ENCODE peak calls at places on chromosomes 6 and 20, in six cellular contexts. M is NCI-H1048, T is SW 1271, B is GM03348, N is LoVo, Y is psoas muscle. G is an unnamed sample.

GRCh38 chr6:33620584-33621395 is at the start of gene ITPR3:
- DNase-seq in M (peak; percentile 36), T (peak; percentile 63), B (peak; percentile 88), N (peak; percentile 76), Y (peak; percentile 81), G (peak; percentile 26)

GRCh38 chr20:53805895-53806384 is 212.3 kb upstream of the ZNF217 start:
- DNase-seq in M (no peak), T (peak; percentile 89), B (peak; percentile 68), N (peak; percentile 89), Y (no peak), G (no peak)

GRCh38 chr20:55166063-55166462 is 690.7 kb downstream of the DOK5 start:
- DNase-seq in M (no peak), T (no peak), B (no peak), N (no peak), Y (no peak), G (no peak)

GRCh38 chr6:150184850-150185480 is 42.1 kb downstream of the PPP1R14C start:
- DNase-seq in M (no peak), T (no peak), B (no peak), N (no peak), Y (no peak), G (no peak)

GRCh38 chr6:41940759-41941279 is 789 bp downstream of the CCND3 start:
- DNase-seq in M (no peak), T (no peak), B (peak; percentile 64), N (no peak), Y (peak; percentile 70), G (peak; percentile 66)

GRCh38 chr6:157314705-157315321 is 8.5 kb downstream of the TMEM242 start:
- DNase-seq in M (no peak), T (no peak), B (peak; percentile 79), N (peak; percentile 63), Y (no peak), G (no peak)

GRCh38 chr6:148461247-148461646 is 118.6 kb downstream of the SASH1 start:
- DNase-seq in M (no peak), T (no peak), B (no peak), N (no peak), Y (no peak), G (no peak)

GRCh38 chr6:100573169-100573568 is 108.4 kb upstream of the SIM1 start:
- DNase-seq in M (no peak), T (peak; percentile 5), B (peak; percentile 34), N (no peak), Y (no peak), G (no peak)

GRCh38 chr6:33199687-33200233 is 705 bp downstream of the RXRB start:
- DNase-seq in M (peak; percentile 43), T (peak; percentile 82), B (peak; percentile 88), N (peak; percentile 82), Y (peak; percentile 89), G (peak; percentile 69)

GRCh38 chr6:44084231-44085014 is 42.8 kb downstream of the MRPL14 start:
- DNase-seq in M (no peak), T (no peak), B (no peak), N (no peak), Y (peak; percentile 80), G (no peak)

GRCh38 chr20:1302578-1303541 is 26.1 kb downstream of the SDCBP2 start:
- DNase-seq in M (no peak), T (peak; percentile 33), B (no peak), N (no peak), Y (peak; percentile 24), G (no peak)

GRCh38 chr6:40276176-40276575 is 311.0 kb downstream of the LRFN2 start:
- DNase-seq in M (no peak), T (no peak), B (no peak), N (no peak), Y (no peak), G (no peak)

GRCh38 chr6:170187669-170188566 is 103.0 kb downstream of the DLL1 start:
- DNase-seq in M (no peak), T (no peak), B (no peak), N (no peak), Y (no peak), G (no peak)

GRCh38 chr6:88263591-88263990 is 97.4 kb upstream of the CNR1 start:
- DNase-seq in M (no peak), T (no peak), B (no peak), N (no peak), Y (no peak), G (no peak)

GRCh38 chr6:132445201-132445951 is 44.1 kb upstream of the MOXD1 start:
- DNase-seq in M (no peak), T (peak; percentile 8), B (peak; percentile 70), N (no peak), Y (no peak), G (no peak)

GRCh38 chr20:62120990-62121775 is 1.1 kb upstream of the LSM14B start:
- DNase-seq in M (no peak), T (peak; percentile 80), B (no peak), N (no peak), Y (peak; percentile 76), G (no peak)

GRCh38 chr6:44234101-44235090 is 11.0 kb downstream of the SLC29A1 start:
- DNase-seq in M (no peak), T (peak; percentile 71), B (peak; percentile 90), N (no peak), Y (peak; percentile 96), G (peak; percentile 90)

GRCh38 chr6:81820422-81820821 is 67.9 kb upstream of the TENT5A start:
- DNase-seq in M (no peak), T (no peak), B (no peak), N (no peak), Y (no peak), G (no peak)

GRCh38 chr6:161949531-161949930 is 675.7 kb upstream of the AGPAT4 start:
- DNase-seq in M (no peak), T (no peak), B (no peak), N (no peak), Y (no peak), G (no peak)

GRCh38 chr20:60062431-60063336 is 104.5 kb downstream of the CDH26 start:
- DNase-seq in M (no peak), T (no peak), B (peak; percentile 93), N (no peak), Y (peak; percentile 70), G (no peak)

GRCh38 chr20:15220009-15220656 is 882.7 kb upstream of the FLRT3 start:
- DNase-seq in M (no peak), T (no peak), B (no peak), N (no peak), Y (no peak), G (no peak)